ENCODE peak calls at places on chromosomes 4 and X, in seven cellular contexts. G is GM23338, W is sigmoid colon, O is SK-N-SH, Z is HCT116, B is HepG2, K is transverse colon. C is an unnamed sample. For H3K36me3, the result is how much of the 10 kb centered on the place peaks cover.

GRCh38 chr4:78004270-78004669 is 52.9 kb upstream of the FRAS1 start:
- DNase-seq in W (no peak), O (no peak), B (no peak), G (no peak), Z (no peak), K (no peak), C (no peak)

GRCh38 chr4:105808459-105809041 is 86.7 kb upstream of the NPNT start:
- DNase-seq in W (no peak), K (no peak), B (no peak), G (no peak), Z (peak), O (peak), C (no peak)

GRCh38 chr4:88820723-88821368 is 123.2 kb upstream of the NAP1L5 start:
- DNase-seq in W (no peak), G (peak), O (no peak), K (no peak), Z (no peak), B (no peak), C (no peak)

GRCh38 chr4:112381996-112382692 is 85.0 kb downstream of the ALPK1 start:
- DNase-seq in B (no peak), W (no peak), Z (no peak), G (no peak), K (no peak), O (no peak), C (no peak)

GRCh38 chrX:119982145-119982544 is 38.6 kb upstream of the NKAP start:
- DNase-seq in K (no peak), O (no peak), Z (no peak), G (no peak), B (no peak), W (no peak), C (no peak)

GRCh38 chr4:119204898-119205297 is 7.6 kb upstream of the USP53 start:
- DNase-seq in W (no peak), O (no peak), G (no peak), K (no peak), B (no peak), Z (no peak), C (no peak)

GRCh38 chr4:153083447-153083921 is 120.8 kb upstream of the TRIM2 start:
- DNase-seq in W (no peak), O (peak), K (peak), Z (peak), B (peak), G (peak), C (peak)

GRCh38 chr4:107966903-107967302 is 22.8 kb upstream of the HADH start:
- DNase-seq in B (no peak), Z (no peak), K (no peak), W (no peak), O (no peak), G (no peak), C (no peak)

GRCh38 chrX:31854716-31855115 is 782.9 kb upstream of the FTHL17 start:
- DNase-seq in B (no peak), K (no peak), O (no peak), Z (no peak), G (no peak), W (no peak), C (no peak)

GRCh38 chrX:10175317-10175871 is 18.6 kb downstream of the CLCN4 start:
- DNase-seq in G (no peak), O (no peak), B (no peak), K (no peak), W (peak), Z (no peak), C (no peak)

GRCh38 chr4:173346074-173346473 is 11.9 kb upstream of the HMGB2 start:
- DNase-seq in W (no peak), K (no peak), B (no peak), O (no peak), G (no peak), Z (no peak), C (no peak)

GRCh38 chr4:186500721-186501304 is 54.6 kb downstream of the MTNR1A start:
- DNase-seq in G (peak), B (no peak), W (no peak), O (no peak), Z (no peak), K (no peak), C (no peak)

GRCh38 chrX:93591398-93591797 is 82.0 kb downstream of the NAP1L3 start:
- DNase-seq in G (peak), K (no peak), B (no peak), O (no peak), Z (no peak), W (no peak), C (no peak)

GRCh38 chrX:150766351-150767044 is 73.3 kb downstream of the MTMR1 start:
- DNase-seq in O (no peak), Z (no peak), G (peak), B (no peak), W (no peak), K (no peak), C (no peak)

GRCh38 chrX:95427389-95427788 is 1257.3 kb upstream of the DIAPH2 start:
- DNase-seq in W (no peak), B (no peak), G (no peak), Z (no peak), O (no peak), K (no peak), C (no peak)

GRCh38 chr4:57074753-57075152 is 35.4 kb downstream of the IGFBP7 start:
- DNase-seq in G (no peak), Z (no peak), K (no peak), B (no peak), O (peak), W (no peak), C (no peak)

GRCh38 chrX:18172970-18173369 is 47.7 kb downstream of the BEND2 start:
- DNase-seq in W (no peak), B (no peak), G (no peak), Z (no peak), O (no peak), K (no peak), C (no peak)

GRCh38 chr4:116389139-116389538 is 696.2 kb downstream of the TRAM1L1 start:
- DNase-seq in K (no peak), Z (no peak), W (no peak), B (no peak), O (no peak), G (no peak), C (no peak)

GRCh38 chr4:66014146-66014765 is 344.0 kb upstream of the EPHA5 start:
- DNase-seq in G (peak), Z (no peak), O (no peak), K (no peak), W (no peak), B (peak), C (no peak)

GRCh38 chr4:22987861-22988260 is 295.1 kb downstream of the GBA3 start:
- DNase-seq in B (no peak), K (no peak), W (no peak), G (no peak), Z (no peak), O (no peak), C (no peak)

GRCh38 chrX:8663325-8663724 is 68.6 kb downstream of the ANOS1 start:
- DNase-seq in B (no peak), O (no peak), G (no peak), Z (no peak), W (no peak), K (no peak), C (no peak)

GRCh38 chr4:34309356-34309900 is 1934.9 kb downstream of the ARAP2 start:
- DNase-seq in K (no peak), W (no peak), O (no peak), B (no peak), G (no peak), Z (no peak), C (no peak)
- H3K36me3 ChIP-seq in K (under half), W (under half), O (under half), B (under half), G (under half), Z (under half), C (under half)

GRCh38 chr4:161583549-161583948 is 580.3 kb downstream of the FSTL5 start:
- DNase-seq in K (no peak), B (no peak), O (no peak), G (no peak), Z (no peak), W (no peak), C (no peak)

GRCh38 chr4:161573836-161574235 is 590.0 kb downstream of the FSTL5 start:
- DNase-seq in Z (no peak), K (no peak), G (no peak), B (no peak), W (no peak), O (no peak), C (no peak)

GRCh38 chr4:161581262-161581661 is 582.5 kb downstream of the FSTL5 start:
- DNase-seq in W (no peak), K (no peak), G (no peak), Z (no peak), O (no peak), B (no peak), C (no peak)

DNA sequence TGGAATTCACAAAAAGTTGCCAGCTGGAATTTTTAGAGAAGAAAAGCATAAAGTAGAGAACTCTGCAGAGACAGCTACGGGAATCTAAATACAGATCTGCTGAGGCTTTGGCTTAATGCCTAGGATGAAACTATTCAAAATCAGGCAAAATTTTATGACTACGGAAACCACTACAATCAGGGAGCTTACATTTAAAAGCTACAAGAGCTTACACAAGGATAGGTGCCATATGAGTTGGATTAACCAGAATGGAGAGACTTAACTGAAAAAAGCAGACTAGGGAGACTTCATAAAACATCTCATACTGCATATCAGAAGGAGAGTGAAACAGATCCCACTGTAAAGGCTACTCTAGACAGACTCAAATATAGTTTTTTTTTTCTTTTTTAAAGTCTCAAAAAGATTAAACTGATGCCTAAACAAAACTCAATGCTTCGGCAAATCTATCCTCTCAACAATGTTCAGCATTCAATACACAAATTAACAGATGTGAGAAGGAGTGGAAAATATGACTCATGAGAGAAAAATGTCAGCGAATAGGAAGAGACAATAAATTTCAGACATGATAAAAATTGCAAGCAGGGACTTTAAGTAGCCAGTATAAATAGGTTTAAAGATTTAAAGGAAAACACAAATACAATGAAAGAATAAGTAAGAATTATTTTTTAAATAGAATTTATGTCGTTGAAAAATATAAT is 586.0 kb downstream of the FSTL5 start:
- DNase-seq in W (no peak), B (no peak), K (no peak), Z (no peak), O (no peak), G (no peak), C (no peak)
- TF ChIP-seq POLR2AphosphoS5 in W (no peak), B (no peak), K (no peak), Z (no peak), O (peak), G (no peak), C (no peak)

DNA sequence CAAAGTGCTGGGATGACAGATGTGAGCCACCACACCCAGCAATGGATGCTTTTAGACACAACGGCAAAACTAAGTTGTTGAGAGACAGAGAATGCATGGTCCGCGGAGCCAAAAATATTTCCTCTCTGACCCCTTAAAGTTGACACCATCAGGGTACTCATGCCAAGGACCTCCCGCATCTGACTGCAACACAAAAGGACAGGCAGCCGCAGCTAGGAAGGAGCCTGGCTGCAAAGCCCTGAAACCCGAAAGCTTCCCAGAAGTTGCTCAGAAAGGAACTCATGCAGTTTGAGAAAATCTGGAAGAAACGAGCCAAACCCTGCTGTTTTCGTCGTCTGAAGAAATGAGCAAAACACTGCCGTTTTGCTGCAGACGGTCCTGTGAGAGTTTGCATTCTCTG is 16.5 kb downstream of the DHRSX start:
- DNase-seq in O (no peak), W (no peak), B (no peak), Z (no peak), K (no peak), G (no peak), C (no peak)
- H3K36me3 ChIP-seq in O (under half), W (under half), B (under half), Z (under half), K (under half), G (under half), C (under half)

GRCh38 chr4:27474691-27475090 is 614.0 kb downstream of the STIM2 start:
- DNase-seq in Z (no peak), B (no peak), G (no peak), W (no peak), O (no peak), K (no peak), C (no peak)
- TF ChIP-seq POLR2AphosphoS5 in Z (no peak), B (no peak), G (no peak), W (no peak), O (no peak), K (no peak), C (no peak)

GRCh38 chr4:3136454-3136853 is 62.0 kb downstream of the HTT start:
- DNase-seq in O (no peak), K (no peak), Z (no peak), G (no peak), W (no peak), B (no peak), C (no peak)
- H3K36me3 ChIP-seq in O (under half), K (half or more), Z (under half), G (under half), W (under half), B (under half), C (under half)

DNA sequence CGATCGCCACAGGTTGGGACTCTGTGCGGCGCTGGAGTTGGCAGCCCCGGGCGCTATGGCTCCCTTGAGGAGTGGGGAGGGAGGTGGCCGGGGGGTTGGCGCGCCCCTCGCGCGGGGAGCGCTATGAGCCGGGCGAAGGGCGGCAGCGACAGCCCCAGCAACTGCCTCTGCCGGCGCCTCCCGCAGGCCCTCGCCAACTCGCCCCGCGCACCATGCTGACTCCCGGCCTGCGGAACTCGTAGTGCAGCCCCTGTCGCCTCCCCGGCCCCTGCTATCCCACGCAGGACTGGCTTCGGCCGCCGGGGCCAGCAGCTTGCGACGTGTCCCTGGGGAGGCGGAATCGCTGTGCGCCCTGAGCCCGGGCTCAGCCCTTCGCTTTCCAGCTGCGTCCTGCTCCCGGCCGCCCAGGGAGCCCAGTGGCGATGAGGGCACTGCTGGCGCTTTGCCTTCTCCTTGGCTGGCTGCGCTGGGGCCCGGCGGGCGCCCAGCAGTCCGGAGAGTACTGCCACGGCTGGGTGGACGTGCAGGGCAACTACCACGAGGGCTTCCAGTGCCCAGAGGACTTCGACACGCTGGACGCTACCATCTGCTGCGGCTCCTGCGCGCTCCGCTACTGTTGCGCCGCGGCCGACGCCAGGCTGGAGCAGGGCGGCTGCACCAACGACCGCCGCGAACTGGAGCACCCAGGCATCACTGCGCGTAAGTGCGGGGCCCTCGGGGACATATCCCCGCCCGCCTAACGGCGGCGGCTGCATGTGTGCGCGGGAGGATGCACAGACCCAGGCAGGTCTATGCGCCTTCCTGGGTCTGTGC is 553 bp downstream of the SHISA3 start:
- DNase-seq in G (peak), K (no peak), W (no peak), O (peak), Z (no peak), B (no peak), C (no peak)
- TF ChIP-seq POLR2AphosphoS5 in G (no peak), K (no peak), W (no peak), O (no peak), Z (no peak), B (no peak), C (no peak)

GRCh38 chr4:6594826-6595355 is 19.9 kb downstream of the MAN2B2 start:
- DNase-seq in B (no peak), W (no peak), O (no peak), Z (no peak), K (no peak), G (no peak), C (no peak)

GRCh38 chr4:6598641-6599040 is 23.7 kb downstream of the MAN2B2 start:
- DNase-seq in O (no peak), B (no peak), W (no peak), K (no peak), Z (no peak), G (no peak), C (no peak)

GRCh38 chr4:6598127-6598526 is 23.1 kb downstream of the MAN2B2 start:
- DNase-seq in B (no peak), W (no peak), G (no peak), K (no peak), Z (no peak), O (no peak), C (no peak)

GRCh38 chr4:6595897-6596537 is 21.0 kb downstream of the MAN2B2 start:
- DNase-seq in W (no peak), Z (peak), B (no peak), K (no peak), G (peak), O (no peak), C (no peak)

GRCh38 chr4:6596948-6597347 is 22.0 kb downstream of the MAN2B2 start:
- DNase-seq in K (no peak), B (no peak), G (no peak), Z (no peak), W (no peak), O (no peak), C (no peak)
- H3K36me3 ChIP-seq in K (under half), B (under half), G (under half), Z (under half), W (under half), O (under half), C (under half)

C was measured in breast epithelium.